ENCODE peak calls at places on chromosomes 13 and 19, in eight cellular contexts. L, X, K, Q, G, D, P and C are unnamed samples.
A peak's percentile ranks its signal among the peaks of the same experiment; 100 is the strongest.

GRCh38 chr19:52690395-52691214 is 44.2 kb downstream of the ZNF611 start:
- DNase-seq in X (peak; percentile 96), K (peak; percentile 98), Q (peak; percentile 97), P (peak; percentile 82), G (peak; percentile 90), D (peak; percentile 97), L (peak; percentile 88), C (peak; percentile 91)

GRCh38 chr13:23728807-23729206 is 158.6 kb downstream of the TNFRSF19 start:
- DNase-seq in P (no peak), Q (no peak), G (no peak), K (no peak), X (no peak), D (no peak), L (no peak), C (no peak)

GRCh38 chr19:50195224-50195623 is 8.2 kb upstream of the MYH14 start:
- DNase-seq in Q (no peak), X (no peak), K (no peak), P (no peak), G (no peak), L (no peak), D (no peak), C (no peak)

GRCh38 chr19:37926711-37927110 is 19.7 kb downstream of the SIPA1L3 start:
- DNase-seq in P (no peak), G (no peak), Q (no peak), X (no peak), L (no peak), D (no peak), K (no peak), C (no peak)

GRCh38 chr13:77136902-77137420 is 110.0 kb upstream of the FBXL3 start:
- DNase-seq in G (no peak), X (no peak), L (no peak), Q (no peak), D (no peak), P (no peak), K (no peak), C (peak; percentile 80)

GRCh38 chr19:41319500-41320184 is 9.7 kb downstream of the CCDC97 start:
- DNase-seq in G (no peak), P (no peak), X (no peak), D (no peak), L (no peak), K (no peak), Q (no peak), C (no peak)

GRCh38 chr13:23440821-23441608 is 7.5 kb upstream of the SACS start:
- DNase-seq in X (no peak), K (no peak), Q (no peak), L (no peak), P (no peak), D (peak; percentile 30), G (no peak), C (no peak)

GRCh38 chr13:23450340-23451046 is 17.0 kb upstream of the SACS start:
- DNase-seq in G (no peak), L (no peak), K (no peak), Q (no peak), D (no peak), P (no peak), X (no peak), C (no peak)

GRCh38 chr19:35216833-35217707 is 11.5 kb downstream of the FAM187B start:
- DNase-seq in L (peak; percentile 65), G (no peak), X (no peak), K (no peak), Q (no peak), D (no peak), P (no peak), C (no peak)

GRCh38 chr13:81381560-81381959 is 1040.6 kb upstream of the SPRY2 start:
- DNase-seq in K (no peak), D (no peak), X (no peak), G (no peak), L (no peak), P (no peak), Q (no peak), C (no peak)

GRCh38 chr13:32124743-32125142 is 93.2 kb downstream of the FRY start:
- DNase-seq in Q (no peak), P (no peak), X (no peak), K (no peak), D (no peak), L (no peak), G (no peak), C (no peak)

GRCh38 chr13:107373551-107373950 is 805.6 kb upstream of the ARGLU1 start:
- DNase-seq in G (no peak), X (no peak), K (no peak), Q (no peak), D (no peak), L (peak; percentile 76), P (no peak), C (peak; percentile 83)

GRCh38 chr13:45715351-45715750 is 13.2 kb downstream of the CBY2 start:
- DNase-seq in G (no peak), Q (no peak), K (no peak), D (no peak), L (no peak), P (no peak), X (no peak), C (no peak)

GRCh38 chr13:59447846-59448620 is 715.7 kb downstream of the DIAPH3 start:
- DNase-seq in D (no peak), L (no peak), G (no peak), K (no peak), P (no peak), X (no peak), Q (no peak), C (peak; percentile 94)

DNA sequence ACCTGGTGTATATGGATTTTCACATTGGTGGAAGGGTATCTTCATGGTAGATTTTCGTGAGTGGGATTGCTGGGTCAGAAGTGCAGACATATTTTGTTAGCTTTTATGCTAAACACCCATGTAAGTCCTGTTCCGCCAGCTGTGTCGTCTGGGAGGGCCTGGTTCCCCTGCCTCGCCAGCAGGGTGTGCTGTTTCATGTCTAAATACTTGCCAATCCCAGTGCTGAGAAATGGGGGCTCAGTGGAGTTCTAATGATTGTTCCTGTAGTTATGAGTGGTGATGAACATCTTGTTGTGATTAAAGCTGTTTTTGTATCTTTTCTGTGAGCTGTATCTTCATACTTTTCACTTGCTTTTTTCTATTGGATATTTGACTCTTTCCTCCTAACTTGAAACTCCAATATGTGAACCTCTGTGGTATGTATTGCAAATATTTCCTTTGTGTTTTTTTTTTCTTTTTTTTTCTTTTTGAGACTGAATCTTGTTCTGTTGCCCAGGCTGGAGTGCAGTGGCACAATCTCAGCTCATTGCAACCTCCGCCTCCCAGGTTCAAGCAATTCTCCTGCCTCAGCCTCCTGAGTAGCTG is 32.7 kb downstream of the KDM4B start:
- DNase-seq in L (peak; percentile 51), G (no peak), X (no peak), K (no peak), Q (no peak), D (no peak), P (no peak), C (peak; percentile 63)
- TF ChIP-seq CTCF in L (peak; percentile 76), G (peak; percentile 37), X (peak; percentile 33), K (peak; percentile 73), Q (peak; percentile 23), D (peak; percentile 73), P (peak; percentile 38), C (peak; percentile 74)

GRCh38 chr19:54463531-54464043 is at the start of gene LENG9:
- DNase-seq in D (peak; percentile 98), G (peak; percentile 100), X (peak; percentile 97), L (peak; percentile 97), P (peak; percentile 100), Q (peak; percentile 99), K (peak; percentile 100), C (peak; percentile 99)

GRCh38 chr19:54461201-54462071 is 2.1 kb downstream of the LENG9 start:
- DNase-seq in Q (peak; percentile 67), G (no peak), L (no peak), K (no peak), D (no peak), P (no peak), X (no peak), C (no peak)

GRCh38 chr19:54460230-54461005 is 3.2 kb downstream of the LENG9 start:
- DNase-seq in L (no peak), D (no peak), Q (no peak), G (no peak), K (no peak), X (no peak), P (no peak), C (no peak)

GRCh38 chr19:54462713-54463530 is 656 bp downstream of the LENG9 start:
- DNase-seq in P (no peak), L (peak; percentile 47), K (no peak), D (peak; percentile 82), G (peak; percentile 35), Q (peak; percentile 89), X (peak; percentile 55), C (peak; percentile 61)

GRCh38 chr19:54462072-54462712 is 1.4 kb downstream of the LENG9 start:
- DNase-seq in G (no peak), K (no peak), Q (peak; percentile 71), L (peak; percentile 53), D (no peak), X (no peak), P (no peak), C (no peak)
- H3K4me1 ChIP-seq in G (peaks cover 12% of the 10 kb centered on the region), K (peaks cover 62% of the 10 kb centered on the region), Q (peaks cover 17% of the 10 kb centered on the region), L (peaks cover 18% of the 10 kb centered on the region), D (peaks cover 60% of the 10 kb centered on the region), X (no peaks in the 10 kb centered on the region), P (peaks cover 9% of the 10 kb centered on the region), C (peaks cover 22% of the 10 kb centered on the region)

GRCh38 chr13:47801555-47801954 is 199.5 kb downstream of the SUCLA2 start:
- DNase-seq in Q (no peak), G (no peak), X (no peak), D (no peak), K (no peak), P (no peak), L (no peak), C (no peak)

GRCh38 chr13:47800593-47800992 is 200.5 kb downstream of the SUCLA2 start:
- DNase-seq in X (no peak), Q (no peak), D (no peak), P (no peak), L (no peak), G (no peak), K (no peak), C (no peak)

GRCh38 chr13:47798194-47798593 is 202.9 kb downstream of the SUCLA2 start:
- DNase-seq in P (no peak), K (no peak), D (no peak), Q (no peak), X (no peak), G (no peak), L (no peak), C (no peak)

GRCh38 chr13:47796816-47797215 is 204.3 kb downstream of the SUCLA2 start:
- DNase-seq in P (no peak), D (peak; percentile 22), X (no peak), G (no peak), Q (no peak), K (no peak), L (no peak), C (no peak)

DNA sequence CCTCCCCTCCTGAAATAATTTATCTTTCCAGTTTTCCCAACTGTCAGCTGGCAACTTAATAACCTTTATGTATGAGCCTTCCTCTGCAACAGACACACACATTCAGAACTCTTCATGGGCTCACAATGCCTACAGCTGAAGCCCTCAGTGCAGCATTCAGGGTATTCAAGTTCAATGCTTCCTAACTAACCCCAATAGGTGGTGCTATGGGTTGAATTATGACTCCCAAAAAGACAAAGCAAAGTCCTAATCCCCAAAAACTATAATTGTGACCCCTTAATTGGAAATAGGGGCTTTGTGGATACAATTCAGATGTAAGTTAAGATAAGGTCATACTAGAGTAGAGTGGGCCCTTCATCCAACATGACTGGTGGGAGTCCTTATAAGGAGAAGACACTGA is 202.2 kb downstream of the SUCLA2 start:
- DNase-seq in L (no peak), Q (no peak), X (no peak), D (no peak), P (no peak), K (no peak), G (no peak), C (peak; percentile 7)
- TF ChIP-seq CTCF in L (peak; percentile 51), Q (no peak), X (no peak), D (peak; percentile 26), P (no peak), K (no peak), G (no peak), C (peak; percentile 44)

GRCh38 chr13:50910483-50910805 is 853 bp downstream of the RNASEH2B start:
- DNase-seq in Q (peak; percentile 77), D (no peak), P (no peak), K (no peak), G (no peak), L (no peak), X (no peak), C (peak; percentile 62)
- H3K4me1 ChIP-seq in Q (peaks cover 12% of the 10 kb centered on the region), D (peaks cover 73% of the 10 kb centered on the region), P (peaks cover 3% of the 10 kb centered on the region), K (peaks cover 57% of the 10 kb centered on the region), G (peaks cover 18% of the 10 kb centered on the region), L (peaks cover 17% of the 10 kb centered on the region), X (peaks cover 5% of the 10 kb centered on the region), C (peaks cover 14% of the 10 kb centered on the region)